ENCODE peak calls at places on chromosomes 3 and 15, in nine cellular contexts. Z is CD8-positive, alpha-beta memory T cell; T is aorta; A is mesenchymal stem cell; U is IMR-90; P is ovary; K is PC-3; B is A673; Q is tibial nerve. Y is an unnamed sample. For H3K36me3 and H3K4me1, the result is how much of the 10 kb centered on the place peaks cover.

GRCh38 chr15:70188286-70188685 is 90.6 kb upstream of the TLE3 start:
- DNase-seq in Z (no peak), T (no peak), A (no peak), U (no peak), P (no peak), K (no peak), B (no peak), Q (no peak), Y (no peak)

GRCh38 chr3:185820973-185821758 is 3.7 kb downstream of the IGF2BP2 start:
- DNase-seq in Z (no peak), T (no peak), A (peak), U (peak), P (no peak), K (peak), B (peak), Q (no peak), Y (no peak)

GRCh38 chr15:48754011-48754410 is 56.9 kb downstream of the CEP152 start:
- DNase-seq in Z (no peak), T (no peak), A (no peak), U (no peak), P (no peak), K (no peak), B (peak), Q (no peak), Y (no peak)

GRCh38 chr3:171407746-171408145 is 52.5 kb downstream of the TNIK start:
- DNase-seq in Z (no peak), T (no peak), A (peak), U (peak), P (no peak), K (peak), B (no peak), Q (no peak), Y (no peak)

GRCh38 chr3:48655586-48655985 is 7.1 kb downstream of the CELSR3 start:
- DNase-seq in Z (peak), T (no peak), A (no peak), U (no peak), P (no peak), K (no peak), B (no peak), Q (no peak), Y (peak)

GRCh38 chr3:172082269-172082668 is 42.9 kb downstream of the FNDC3B start:
- DNase-seq in Z (no peak), T (no peak), A (peak), U (peak), P (no peak), K (no peak), B (peak), Q (peak), Y (no peak)

GRCh38 chr3:185677146-185677829 is 91.2 kb downstream of the SENP2 start:
- DNase-seq in Z (no peak), T (no peak), A (peak), U (peak), P (no peak), K (peak), B (peak), Q (no peak), Y (no peak)

GRCh38 chr15:66934315-66934930 is 131.0 kb upstream of the SMAD3 start:
- DNase-seq in Z (no peak), T (no peak), A (no peak), U (no peak), P (no peak), K (no peak), B (no peak), Q (no peak), Y (peak)

GRCh38 chr3:133152056-133152455 is 113.9 kb downstream of the TMEM108 start:
- DNase-seq in Z (no peak), T (no peak), A (no peak), U (no peak), P (no peak), K (no peak), B (no peak), Q (no peak), Y (no peak)

GRCh38 chr15:80228959-80229610 is 22.9 kb downstream of the CTXND1 start:
- DNase-seq in Z (no peak), T (no peak), A (peak), U (peak), P (no peak), K (peak), B (no peak), Q (no peak), Y (peak)

GRCh38 chr3:186171528-186171927 is 62.6 kb upstream of the ETV5 start:
- DNase-seq in Z (no peak), T (no peak), A (no peak), U (no peak), P (no peak), K (no peak), B (no peak), Q (no peak), Y (no peak)

DNA sequence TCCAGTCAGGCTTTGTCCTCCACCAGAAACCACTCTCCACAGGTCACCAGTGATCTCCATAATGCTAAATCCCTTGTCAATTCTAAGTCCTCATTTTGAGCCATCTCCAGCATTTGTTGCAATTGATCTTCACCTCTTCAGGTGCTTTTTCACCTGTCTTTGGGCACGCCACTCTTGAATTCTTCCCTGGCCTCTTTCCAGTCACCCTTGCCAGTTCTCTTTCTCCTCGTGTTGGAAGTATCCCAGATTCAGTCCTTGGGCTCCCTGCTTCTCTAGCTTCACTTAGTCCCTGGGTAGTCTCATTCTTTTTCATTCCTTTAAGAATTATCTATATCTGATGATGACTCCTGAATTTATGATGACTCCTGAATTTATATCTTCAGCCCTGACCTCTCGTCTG is 37.5 kb downstream of the MAPK6 start:
- DNase-seq in Z (no peak), T (no peak), A (no peak), U (no peak), P (no peak), K (no peak), B (no peak), Q (no peak), Y (no peak)
- H3K36me3 ChIP-seq in Z (under half), T (under half), A (under half), U (under half), P (under half), K (under half), B (half or more), Q (under half), Y (under half)

DNA sequence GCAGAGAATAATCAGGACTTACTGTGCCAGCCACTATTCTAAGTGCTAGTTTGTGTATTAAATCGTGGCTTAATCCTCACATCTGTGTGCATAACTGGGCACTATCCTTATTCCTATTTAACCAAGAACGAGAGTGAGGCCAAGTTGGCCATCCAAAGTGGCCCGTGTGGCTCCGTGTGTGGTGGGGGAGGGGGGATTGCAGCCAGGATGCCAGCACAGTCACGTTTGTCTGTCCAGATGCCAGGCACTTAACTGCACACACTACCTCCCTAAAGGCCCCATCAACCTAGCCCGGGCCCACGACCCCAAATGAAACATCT is 64.4 kb upstream of the POLG start:
- DNase-seq in Z (no peak), T (no peak), A (no peak), U (no peak), P (no peak), K (no peak), B (no peak), Q (no peak), Y (no peak)
- H3K4me3 ChIP-seq in Z (peak), T (no peak), A (no peak), U (no peak), P (no peak), K (peak), B (peak), Q (no peak), Y (no peak)

GRCh38 chr3:16381426-16381825 is 116.4 kb downstream of the OXNAD1 start:
- DNase-seq in Z (no peak), T (no peak), A (no peak), U (no peak), P (no peak), K (no peak), B (no peak), Q (no peak), Y (no peak)
- H3K4me1 ChIP-seq in Z (under half), T (under half), A (under half), U (under half), P (under half), K (under half), B (under half), Q (under half), Y (under half)

GRCh38 chr3:47410417-47410720 is 29.5 kb downstream of the PTPN23 start:
- DNase-seq in Z (no peak), T (no peak), A (no peak), U (no peak), P (no peak), K (no peak), B (no peak), Q (no peak), Y (no peak)

GRCh38 chr3:47410801-47411646 is 30.2 kb downstream of the PTPN23 start:
- DNase-seq in Z (no peak), T (no peak), A (no peak), U (no peak), P (no peak), K (no peak), B (no peak), Q (no peak), Y (peak)

GRCh38 chr3:47412453-47412756 is 31.6 kb downstream of the PTPN23 start:
- DNase-seq in Z (no peak), T (no peak), A (no peak), U (no peak), P (no peak), K (no peak), B (no peak), Q (no peak), Y (no peak)

GRCh38 chr3:47412842-47413520 is 32.2 kb downstream of the PTPN23 start:
- DNase-seq in Z (no peak), T (no peak), A (no peak), U (no peak), P (no peak), K (no peak), B (no peak), Q (no peak), Y (peak)

DNA sequence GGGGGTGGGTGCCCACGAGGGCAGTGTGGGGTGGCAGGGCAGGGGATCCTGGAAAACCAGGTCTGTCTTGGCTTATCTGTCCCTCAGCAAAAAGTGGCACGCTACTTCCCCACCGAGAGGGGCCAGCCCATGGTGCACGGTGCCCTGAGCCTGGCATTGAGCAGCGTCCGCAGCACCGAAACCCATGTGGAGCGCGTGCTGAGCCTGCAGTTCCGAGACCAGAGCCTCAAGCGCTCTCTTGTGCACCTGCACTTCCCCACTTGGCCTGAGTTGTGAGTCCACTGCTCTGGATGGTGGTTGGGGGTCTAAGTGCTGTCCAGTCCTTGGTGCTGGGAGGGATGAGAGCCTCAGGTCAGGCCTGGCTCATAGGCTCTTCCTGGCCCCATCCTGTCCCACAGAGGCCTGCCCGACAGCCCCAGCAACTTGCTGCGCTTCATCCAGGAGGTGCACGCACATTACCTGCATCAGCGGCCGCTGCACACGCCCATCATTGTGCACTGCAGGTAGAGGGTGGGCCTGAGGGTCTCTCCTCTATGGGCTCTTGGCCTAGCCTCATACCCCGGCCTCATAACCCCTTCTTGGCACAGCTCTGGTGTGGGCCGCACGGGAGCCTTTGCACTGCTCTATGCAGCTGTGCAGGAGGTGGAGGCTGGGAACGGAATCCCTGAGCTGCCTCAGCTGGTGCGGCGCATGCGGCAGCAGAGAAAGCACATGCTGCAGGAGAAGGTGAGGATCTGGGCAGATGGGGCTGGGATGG is 31.1 kb downstream of the PTPN23 start:
- DNase-seq in Z (no peak), T (no peak), A (no peak), U (no peak), P (no peak), K (no peak), B (no peak), Q (no peak), Y (peak)
- H3K36me3 ChIP-seq in Z (under half), T (under half), A (half or more), U (half or more), P (under half), K (under half), B (under half), Q (under half), Y (half or more)

DNA sequence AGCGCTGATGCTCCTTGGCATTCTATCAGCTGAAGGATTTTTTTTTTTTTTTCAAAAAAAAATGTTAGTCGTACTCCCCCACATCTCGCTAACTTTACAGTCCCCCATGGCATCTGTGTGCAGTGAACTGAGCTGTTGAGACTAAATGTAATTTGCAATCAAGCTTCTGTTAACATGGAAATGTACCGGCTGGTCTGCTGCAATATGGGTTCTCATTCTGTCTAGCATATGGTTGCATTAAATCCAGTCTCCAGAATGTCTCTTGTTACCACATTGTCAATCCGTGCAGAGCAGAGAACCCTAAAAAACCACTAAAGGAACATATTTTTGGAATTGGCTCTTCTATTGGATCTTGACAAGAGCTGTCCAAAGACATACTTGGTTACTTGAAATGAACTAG is 32.1 kb upstream of the TPRG1 start:
- DNase-seq in Z (no peak), T (no peak), A (no peak), U (no peak), P (no peak), K (no peak), B (no peak), Q (no peak), Y (no peak)
- H3K4me3 ChIP-seq in Z (no peak), T (no peak), A (no peak), U (no peak), P (no peak), K (no peak), B (no peak), Q (no peak), Y (no peak)